ENCODE peak calls at places on chromosomes 16 and 17, in six cellular contexts. L, B, D, F, O and J are unnamed samples.

GRCh38 chr17:956905-957304 is 22.7 kb downstream of the NXN start:
- DNase-seq in L (no peak), B (peak; percentile 73), F (no peak), O (no peak), D (no peak), J (peak; percentile 96)

GRCh38 chr16:30527635-30528178 is 1.3 kb upstream of the ZNF768 start:
- DNase-seq in O (no peak), F (no peak), B (peak; percentile 86), D (no peak), L (no peak), J (peak; percentile 98)

GRCh38 chr16:1028524-1029258 is 43.9 kb upstream of the SSTR5 start:
- DNase-seq in D (no peak), O (no peak), B (no peak), F (no peak), L (no peak), J (no peak)

GRCh38 chr17:4598776-4599504 is 14.6 kb downstream of the SMTNL2 start:
- DNase-seq in B (no peak), L (peak; percentile 51), O (no peak), D (peak; percentile 86), F (no peak), J (no peak)

GRCh38 chr16:83935858-83936255 is 17.2 kb upstream of the OSGIN1 start:
- DNase-seq in D (no peak), L (no peak), F (no peak), O (no peak), B (no peak), J (no peak)

GRCh38 chr16:67154578-67155304 is 3.9 kb upstream of the B3GNT9 start:
- DNase-seq in O (no peak), D (no peak), L (no peak), B (no peak), F (peak; percentile 66), J (no peak)

GRCh38 chr16:26204138-26204537 is 512.4 kb downstream of the HS3ST4 start:
- DNase-seq in L (no peak), O (no peak), B (no peak), D (no peak), F (no peak), J (no peak)

GRCh38 chr17:34241062-34241461 is 14.0 kb upstream of the CCL2 start:
- DNase-seq in B (no peak), F (no peak), L (peak; percentile 44), O (no peak), D (no peak), J (no peak)

GRCh38 chr17:69575346-69575761 is 160.9 kb downstream of the MAP2K6 start:
- DNase-seq in O (no peak), D (no peak), B (no peak), F (peak; percentile 43), L (peak; percentile 87), J (peak; percentile 2)

GRCh38 chr17:49694847-49695697 is 12.7 kb downstream of the SLC35B1 start:
- DNase-seq in L (no peak), F (peak; percentile 72), B (peak; percentile 46), O (peak; percentile 73), D (peak; percentile 41), J (peak; percentile 37)

GRCh38 chr17:1100382-1100781 is 79.4 kb downstream of the ABR start:
- DNase-seq in L (no peak), F (no peak), B (no peak), D (no peak), O (no peak), J (no peak)

GRCh38 chr16:53968454-53968853 is 264.5 kb downstream of the FTO start:
- DNase-seq in F (no peak), B (no peak), D (no peak), L (no peak), O (no peak), J (peak; percentile 58)
- H3K4me3 ChIP-seq in F (no peak overlapping the region), B (no peak overlapping the region), D (no peak overlapping the region), L (no peak overlapping the region), O (no peak overlapping the region), J (no peak overlapping the region)

GRCh38 chr17:66191607-66192377 is at the start of gene CEP112:
- DNase-seq in L (peak; percentile 53), D (peak; percentile 79), O (peak; percentile 89), F (peak; percentile 98), B (peak; percentile 73), J (peak; percentile 39)
- TF ChIP-seq CTCF in L (no peak), D (no peak), O (no peak), F (no peak), B (no peak), J (no peak)

DNA sequence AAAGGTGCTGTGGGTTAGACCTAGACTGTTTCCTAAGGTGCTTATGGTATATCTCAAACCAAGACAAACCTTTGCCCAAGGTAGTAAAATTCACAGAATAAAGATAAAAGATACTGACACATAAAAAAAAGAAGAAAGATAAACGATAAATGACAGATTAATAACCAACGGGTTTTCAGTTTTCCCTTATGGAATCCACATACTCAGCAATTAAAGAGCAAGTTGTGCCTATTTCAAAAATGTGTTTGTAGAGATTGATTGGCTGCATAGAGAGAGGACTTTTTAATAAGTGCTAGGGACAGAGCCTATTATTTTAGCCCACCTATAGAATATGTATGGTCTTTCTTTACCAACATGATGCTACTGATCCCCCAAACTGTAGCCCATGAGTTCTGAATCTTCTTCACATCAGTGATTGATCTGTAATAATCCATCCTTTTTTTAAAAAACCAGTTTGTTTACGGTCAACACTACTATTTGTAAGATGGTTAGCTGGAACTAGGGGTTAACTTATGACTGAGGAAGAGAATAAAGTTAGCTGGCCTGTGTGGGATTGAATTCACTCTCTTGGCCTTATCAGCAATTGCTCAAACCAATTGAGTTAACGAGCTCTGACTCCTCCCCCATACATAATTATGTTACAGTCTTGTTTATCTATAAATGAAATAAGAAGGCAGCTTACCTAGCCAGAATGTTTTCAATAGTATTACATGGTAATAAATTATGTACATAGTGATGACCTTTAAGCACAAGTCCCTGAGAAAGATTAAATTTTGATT is 53.8 kb downstream of the SNX11 start:
- DNase-seq in L (no peak), B (no peak), O (no peak), F (no peak), D (no peak), J (no peak)
- H3K4me3 ChIP-seq in L (no peak overlapping the region), B (no peak overlapping the region), O (no peak overlapping the region), F (no peak overlapping the region), D (no peak overlapping the region), J (no peak overlapping the region)

GRCh38 chr16:13426279-13426678 is 493.7 kb upstream of the ERCC4 start:
- DNase-seq in O (no peak), F (peak; percentile 31), B (no peak), D (no peak), L (no peak), J (no peak)
- TF ChIP-seq CTCF in O (no peak), F (peak; percentile 37), B (no peak), D (no peak), L (no peak), J (no peak)

GRCh38 chr16:3610698-3611144 is 685 bp downstream of the SLX4 start:
- DNase-seq in F (no peak), O (no peak), L (no peak), D (no peak), B (no peak), J (peak; percentile 23)

GRCh38 chr16:3608069-3608468 is 3.3 kb downstream of the SLX4 start:
- DNase-seq in B (no peak), O (peak; percentile 26), D (no peak), F (no peak), L (no peak), J (no peak)

GRCh38 chr16:3609895-3610697 is 1.3 kb downstream of the SLX4 start:
- DNase-seq in O (no peak), L (no peak), B (no peak), D (no peak), F (no peak), J (no peak)

GRCh38 chr16:3611145-3611977 is at the start of gene SLX4:
- DNase-seq in L (peak; percentile 86), F (peak; percentile 98), B (peak; percentile 96), O (peak; percentile 96), D (peak; percentile 87), J (peak; percentile 92)

GRCh38 chr16:3612510-3613466 is 1.4 kb upstream of the SLX4 start:
- DNase-seq in D (no peak), O (no peak), B (no peak), L (no peak), F (no peak), J (no peak)
- H3K4me3 ChIP-seq in D (peak overlapping the region; percentile 73), O (peak overlapping the region; percentile 100), B (peak overlapping the region; percentile 95), L (peak overlapping the region; percentile 81), F (peak overlapping the region; percentile 97), J (peak overlapping the region; percentile 88)

DNA sequence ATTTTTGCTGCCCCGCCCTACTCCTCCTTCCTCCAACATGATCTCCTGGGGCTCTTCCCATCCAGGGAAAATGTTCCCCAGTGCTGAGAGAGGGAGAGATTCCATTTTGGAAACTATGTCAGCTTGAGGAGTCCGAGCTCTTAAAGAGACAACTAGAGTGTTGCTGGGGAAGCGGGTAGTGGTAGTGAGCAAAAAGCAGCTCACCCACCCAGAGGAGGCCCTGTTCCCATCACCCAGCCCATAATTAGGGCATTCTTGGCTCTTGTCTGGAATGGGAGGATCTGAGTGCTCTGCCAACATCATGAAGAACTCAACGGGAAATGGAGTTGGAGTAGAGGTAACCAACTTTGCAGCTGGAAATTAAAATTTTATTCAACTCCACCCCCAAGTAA is 9.1 kb upstream of the MSL1 start:
- DNase-seq in O (no peak), D (peak; percentile 27), B (no peak), F (no peak), L (no peak), J (no peak)
- TF ChIP-seq CTCF in O (no peak), D (no peak), B (no peak), F (no peak), L (no peak), J (no peak)

GRCh38 chr17:7016406-7016805 is 4.0 kb downstream of the RNASEK start:
- DNase-seq in O (no peak), F (no peak), D (no peak), B (no peak), L (no peak), J (no peak)

GRCh38 chr17:7015587-7016020 is 3.2 kb downstream of the RNASEK start:
- DNase-seq in O (no peak), D (no peak), B (no peak), F (no peak), L (no peak), J (no peak)

GRCh38 chr17:7018331-7018964 is 4.4 kb upstream of the BCL6B start:
- DNase-seq in F (no peak), D (peak; percentile 86), O (no peak), L (no peak), B (no peak), J (no peak)

GRCh38 chr17:7017827-7018200 is 5.0 kb upstream of the BCL6B start:
- DNase-seq in L (no peak), B (no peak), D (no peak), O (no peak), F (no peak), J (no peak)

GRCh38 chr17:7016886-7017826 is 4.7 kb downstream of the RNASEK start:
- DNase-seq in B (no peak), L (no peak), D (no peak), F (no peak), O (no peak), J (no peak)
- H3K4me3 ChIP-seq in B (no peak overlapping the region), L (no peak overlapping the region), D (peak overlapping the region; percentile 63), F (no peak overlapping the region), O (peak overlapping the region; percentile 57), J (no peak overlapping the region)